ENCODE peak calls at places on chromosomes 3 and 15, in nine cellular contexts. One of them, this sample, is unnamed.
A peak's percentile ranks its signal among the peaks of the same experiment; 100 is the strongest.

GRCh38 chr3:8456118-8456811 is 45.4 kb upstream of the LMCD1 start:
- DNase-seq in stimulated activated CD4-positive, alpha-beta T cell treated with anti-CD3 and anti-CD28 coated beads, Interleukin-1b, Interleukin-23, amount 100 ng/mL, for 24 hours: no peak
- DNase-seq in SHP77: peak; percentile 50
- DNase-seq in germinal center: no peak
- DNase-seq in GM23338: no peak
- DNase-seq in globus pallidus: no peak
- DNase-seq in Daoy: no peak
- DNase-seq in left lung: no peak
- DNase-seq in activated effector memory CD4-positive, alpha-beta T cell treated with Interleukin-2 at 50 U/mL for 16 hours: no peak
- DNase-seq in this sample: no peak

GRCh38 chr15:83365370-83365938 is 81.0 kb upstream of the BNC1 start:
- DNase-seq in activated effector memory CD4-positive, alpha-beta T cell treated with Interleukin-2 at 50 U/mL for 16 hours: no peak
- DNase-seq in globus pallidus: peak; percentile 83
- DNase-seq in left lung: peak; percentile 82
- DNase-seq in SHP77: no peak
- DNase-seq in Daoy: peak; percentile 67
- DNase-seq in GM23338: peak; percentile 76
- DNase-seq in germinal center: no peak
- DNase-seq in stimulated activated CD4-positive, alpha-beta T cell treated with anti-CD3 and anti-CD28 coated beads, Interleukin-1b, Interleukin-23, amount 100 ng/mL, for 24 hours: no peak
- DNase-seq in this sample: no peak

GRCh38 chr3:29083081-29083480 is 197.8 kb upstream of the RBMS3 start:
- DNase-seq in globus pallidus: no peak
- DNase-seq in germinal center: no peak
- DNase-seq in stimulated activated CD4-positive, alpha-beta T cell treated with anti-CD3 and anti-CD28 coated beads, Interleukin-1b, Interleukin-23, amount 100 ng/mL, for 24 hours: no peak
- DNase-seq in left lung: no peak
- DNase-seq in Daoy: no peak
- DNase-seq in activated effector memory CD4-positive, alpha-beta T cell treated with Interleukin-2 at 50 U/mL for 16 hours: no peak
- DNase-seq in SHP77: no peak
- DNase-seq in GM23338: no peak
- DNase-seq in this sample: no peak

GRCh38 chr3:177345049-177345972 is 148.0 kb upstream of the TBL1XR1 start:
- DNase-seq in globus pallidus: peak; percentile 81
- DNase-seq in stimulated activated CD4-positive, alpha-beta T cell treated with anti-CD3 and anti-CD28 coated beads, Interleukin-1b, Interleukin-23, amount 100 ng/mL, for 24 hours: peak; percentile 45
- DNase-seq in SHP77: peak; percentile 85
- DNase-seq in activated effector memory CD4-positive, alpha-beta T cell treated with Interleukin-2 at 50 U/mL for 16 hours: peak; percentile 41
- DNase-seq in germinal center: peak; percentile 38
- DNase-seq in left lung: peak; percentile 85
- DNase-seq in GM23338: peak; percentile 62
- DNase-seq in Daoy: peak; percentile 96
- DNase-seq in this sample: peak; percentile 25

GRCh38 chr3:53222183-53222901 is 33.5 kb downstream of the TKT start:
- DNase-seq in left lung: no peak
- DNase-seq in SHP77: no peak
- DNase-seq in stimulated activated CD4-positive, alpha-beta T cell treated with anti-CD3 and anti-CD28 coated beads, Interleukin-1b, Interleukin-23, amount 100 ng/mL, for 24 hours: no peak
- DNase-seq in globus pallidus: no peak
- DNase-seq in Daoy: no peak
- DNase-seq in activated effector memory CD4-positive, alpha-beta T cell treated with Interleukin-2 at 50 U/mL for 16 hours: no peak
- DNase-seq in GM23338: peak; percentile 34
- DNase-seq in germinal center: no peak
- DNase-seq in this sample: no peak

GRCh38 chr3:128040660-128041059 is 11.6 kb upstream of the SEC61A1 start:
- DNase-seq in activated effector memory CD4-positive, alpha-beta T cell treated with Interleukin-2 at 50 U/mL for 16 hours: no peak
- DNase-seq in germinal center: no peak
- DNase-seq in stimulated activated CD4-positive, alpha-beta T cell treated with anti-CD3 and anti-CD28 coated beads, Interleukin-1b, Interleukin-23, amount 100 ng/mL, for 24 hours: no peak
- DNase-seq in GM23338: no peak
- DNase-seq in SHP77: no peak
- DNase-seq in left lung: no peak
- DNase-seq in globus pallidus: no peak
- DNase-seq in Daoy: no peak
- DNase-seq in this sample: no peak

GRCh38 chr15:78061963-78062427 is 15.5 kb downstream of the TBC1D2B start:
- DNase-seq in activated effector memory CD4-positive, alpha-beta T cell treated with Interleukin-2 at 50 U/mL for 16 hours: no peak
- DNase-seq in Daoy: peak; percentile 54
- DNase-seq in left lung: peak; percentile 73
- DNase-seq in stimulated activated CD4-positive, alpha-beta T cell treated with anti-CD3 and anti-CD28 coated beads, Interleukin-1b, Interleukin-23, amount 100 ng/mL, for 24 hours: no peak
- DNase-seq in germinal center: no peak
- DNase-seq in GM23338: no peak
- DNase-seq in globus pallidus: no peak
- DNase-seq in SHP77: no peak
- DNase-seq in this sample: peak; percentile 31

GRCh38 chr3:87435926-87436630 is 159.7 kb upstream of the POU1F1 start:
- DNase-seq in germinal center: no peak
- DNase-seq in left lung: no peak
- DNase-seq in GM23338: no peak
- DNase-seq in SHP77: no peak
- DNase-seq in stimulated activated CD4-positive, alpha-beta T cell treated with anti-CD3 and anti-CD28 coated beads, Interleukin-1b, Interleukin-23, amount 100 ng/mL, for 24 hours: no peak
- DNase-seq in globus pallidus: no peak
- DNase-seq in activated effector memory CD4-positive, alpha-beta T cell treated with Interleukin-2 at 50 U/mL for 16 hours: no peak
- DNase-seq in Daoy: no peak
- DNase-seq in this sample: no peak

GRCh38 chr15:42118650-42119531 is 24.5 kb upstream of the PLA2G4D start:
- DNase-seq in SHP77: no peak
- DNase-seq in Daoy: no peak
- DNase-seq in germinal center: no peak
- DNase-seq in globus pallidus: no peak
- DNase-seq in left lung: no peak
- DNase-seq in activated effector memory CD4-positive, alpha-beta T cell treated with Interleukin-2 at 50 U/mL for 16 hours: no peak
- DNase-seq in stimulated activated CD4-positive, alpha-beta T cell treated with anti-CD3 and anti-CD28 coated beads, Interleukin-1b, Interleukin-23, amount 100 ng/mL, for 24 hours: no peak
- DNase-seq in GM23338: peak; percentile 59
- DNase-seq in this sample: no peak

GRCh38 chr3:102466001-102466400 is 31.2 kb downstream of the ZPLD1 start:
- DNase-seq in stimulated activated CD4-positive, alpha-beta T cell treated with anti-CD3 and anti-CD28 coated beads, Interleukin-1b, Interleukin-23, amount 100 ng/mL, for 24 hours: no peak
- DNase-seq in SHP77: no peak
- DNase-seq in germinal center: no peak
- DNase-seq in activated effector memory CD4-positive, alpha-beta T cell treated with Interleukin-2 at 50 U/mL for 16 hours: no peak
- DNase-seq in GM23338: peak; percentile 2
- DNase-seq in globus pallidus: no peak
- DNase-seq in Daoy: no peak
- DNase-seq in left lung: no peak
- DNase-seq in this sample: no peak

GRCh38 chr15:26866298-26867198 is at the start of gene GABRA5:
- DNase-seq in stimulated activated CD4-positive, alpha-beta T cell treated with anti-CD3 and anti-CD28 coated beads, Interleukin-1b, Interleukin-23, amount 100 ng/mL, for 24 hours: no peak
- DNase-seq in SHP77: no peak
- DNase-seq in Daoy: peak; percentile 70
- DNase-seq in left lung: no peak
- DNase-seq in germinal center: no peak
- DNase-seq in globus pallidus: no peak
- DNase-seq in activated effector memory CD4-positive, alpha-beta T cell treated with Interleukin-2 at 50 U/mL for 16 hours: no peak
- DNase-seq in GM23338: peak; percentile 90
- DNase-seq in this sample: no peak

GRCh38 chr15:42032376-42033213 is 11.8 kb upstream of the PLA2G4E start:
- DNase-seq in left lung: no peak
- DNase-seq in Daoy: no peak
- DNase-seq in activated effector memory CD4-positive, alpha-beta T cell treated with Interleukin-2 at 50 U/mL for 16 hours: no peak
- DNase-seq in SHP77: no peak
- DNase-seq in GM23338: no peak
- DNase-seq in globus pallidus: no peak
- DNase-seq in germinal center: no peak
- DNase-seq in stimulated activated CD4-positive, alpha-beta T cell treated with anti-CD3 and anti-CD28 coated beads, Interleukin-1b, Interleukin-23, amount 100 ng/mL, for 24 hours: no peak
- DNase-seq in this sample: no peak

GRCh38 chr3:31802981-31803380 is 178.1 kb downstream of the OSBPL10 start:
- DNase-seq in stimulated activated CD4-positive, alpha-beta T cell treated with anti-CD3 and anti-CD28 coated beads, Interleukin-1b, Interleukin-23, amount 100 ng/mL, for 24 hours: no peak
- DNase-seq in globus pallidus: no peak
- DNase-seq in left lung: no peak
- DNase-seq in SHP77: no peak
- DNase-seq in Daoy: no peak
- DNase-seq in activated effector memory CD4-positive, alpha-beta T cell treated with Interleukin-2 at 50 U/mL for 16 hours: no peak
- DNase-seq in germinal center: peak; percentile 8
- DNase-seq in GM23338: no peak
- DNase-seq in this sample: no peak

GRCh38 chr15:88650556-88650955 is 11.7 kb downstream of the ISG20 start:
- DNase-seq in Daoy: no peak
- DNase-seq in germinal center: no peak
- DNase-seq in stimulated activated CD4-positive, alpha-beta T cell treated with anti-CD3 and anti-CD28 coated beads, Interleukin-1b, Interleukin-23, amount 100 ng/mL, for 24 hours: no peak
- DNase-seq in GM23338: no peak
- DNase-seq in activated effector memory CD4-positive, alpha-beta T cell treated with Interleukin-2 at 50 U/mL for 16 hours: no peak
- DNase-seq in SHP77: no peak
- DNase-seq in globus pallidus: no peak
- DNase-seq in left lung: no peak
- DNase-seq in this sample: no peak

GRCh38 chr3:87006844-87007439 is 16.0 kb upstream of the VGLL3 start:
- DNase-seq in SHP77: no peak
- DNase-seq in stimulated activated CD4-positive, alpha-beta T cell treated with anti-CD3 and anti-CD28 coated beads, Interleukin-1b, Interleukin-23, amount 100 ng/mL, for 24 hours: no peak
- DNase-seq in globus pallidus: no peak
- DNase-seq in activated effector memory CD4-positive, alpha-beta T cell treated with Interleukin-2 at 50 U/mL for 16 hours: no peak
- DNase-seq in left lung: no peak
- DNase-seq in Daoy: no peak
- DNase-seq in germinal center: no peak
- DNase-seq in GM23338: peak; percentile 37
- DNase-seq in this sample: no peak

GRCh38 chr3:166889241-166889640 is 490.9 kb downstream of the ZBBX start:
- DNase-seq in germinal center: no peak
- DNase-seq in GM23338: no peak
- DNase-seq in activated effector memory CD4-positive, alpha-beta T cell treated with Interleukin-2 at 50 U/mL for 16 hours: no peak
- DNase-seq in Daoy: no peak
- DNase-seq in left lung: no peak
- DNase-seq in SHP77: no peak
- DNase-seq in stimulated activated CD4-positive, alpha-beta T cell treated with anti-CD3 and anti-CD28 coated beads, Interleukin-1b, Interleukin-23, amount 100 ng/mL, for 24 hours: no peak
- DNase-seq in globus pallidus: no peak
- DNase-seq in this sample: no peak

GRCh38 chr3:22012471-22012870 is 261.5 kb upstream of the ZNF385D start:
- DNase-seq in left lung: no peak
- DNase-seq in activated effector memory CD4-positive, alpha-beta T cell treated with Interleukin-2 at 50 U/mL for 16 hours: no peak
- DNase-seq in GM23338: no peak
- DNase-seq in germinal center: no peak
- DNase-seq in SHP77: no peak
- DNase-seq in globus pallidus: no peak
- DNase-seq in stimulated activated CD4-positive, alpha-beta T cell treated with anti-CD3 and anti-CD28 coated beads, Interleukin-1b, Interleukin-23, amount 100 ng/mL, for 24 hours: no peak
- DNase-seq in Daoy: no peak
- DNase-seq in this sample: no peak

GRCh38 chr15:70475921-70476320 is 287.4 kb downstream of the UACA start:
- DNase-seq in stimulated activated CD4-positive, alpha-beta T cell treated with anti-CD3 and anti-CD28 coated beads, Interleukin-1b, Interleukin-23, amount 100 ng/mL, for 24 hours: no peak
- DNase-seq in GM23338: no peak
- DNase-seq in globus pallidus: no peak
- DNase-seq in left lung: no peak
- DNase-seq in SHP77: no peak
- DNase-seq in Daoy: no peak
- DNase-seq in germinal center: no peak
- DNase-seq in activated effector memory CD4-positive, alpha-beta T cell treated with Interleukin-2 at 50 U/mL for 16 hours: no peak
- DNase-seq in this sample: no peak

GRCh38 chr3:38805765-38806386 is 10.1 kb downstream of the SCN10A start:
- DNase-seq in germinal center: peak; percentile 18
- DNase-seq in activated effector memory CD4-positive, alpha-beta T cell treated with Interleukin-2 at 50 U/mL for 16 hours: no peak
- DNase-seq in globus pallidus: peak; percentile 1
- DNase-seq in left lung: no peak
- DNase-seq in SHP77: no peak
- DNase-seq in GM23338: peak; percentile 95
- DNase-seq in stimulated activated CD4-positive, alpha-beta T cell treated with anti-CD3 and anti-CD28 coated beads, Interleukin-1b, Interleukin-23, amount 100 ng/mL, for 24 hours: no peak
- DNase-seq in Daoy: peak; percentile 48
- DNase-seq in this sample: no peak

GRCh38 chr15:37574985-37575384 is 359.5 kb upstream of the TMCO5A start:
- DNase-seq in Daoy: no peak
- DNase-seq in germinal center: no peak
- DNase-seq in activated effector memory CD4-positive, alpha-beta T cell treated with Interleukin-2 at 50 U/mL for 16 hours: no peak
- DNase-seq in GM23338: no peak
- DNase-seq in globus pallidus: no peak
- DNase-seq in SHP77: no peak
- DNase-seq in left lung: no peak
- DNase-seq in stimulated activated CD4-positive, alpha-beta T cell treated with anti-CD3 and anti-CD28 coated beads, Interleukin-1b, Interleukin-23, amount 100 ng/mL, for 24 hours: no peak
- DNase-seq in this sample: no peak

This sample was measured in natural killer cell.